ENCODE peak calls at places on chromosomes 1 and 21, in five cellular contexts. One of them, this sample, is unnamed. For H3K36me3, the result is how much of the 10 kb centered on the place peaks cover.

GRCh38 chr21:45078877-45079281 is 4.5 kb downstream of the ADARB1 start:
- DNase-seq in aorta: peak
- DNase-seq in left ventricle myocardium inferior: no peak
- DNase-seq in heart left ventricle: no peak
- DNase-seq in endothelial cell of umbilical vein: no peak
- DNase-seq in this sample: peak

GRCh38 chr1:183871568-183871967 is 66.6 kb downstream of the RGL1 start:
- DNase-seq in aorta: no peak
- DNase-seq in left ventricle myocardium inferior: no peak
- DNase-seq in heart left ventricle: no peak
- DNase-seq in endothelial cell of umbilical vein: no peak
- DNase-seq in this sample: no peak

GRCh38 chr21:44489962-44490361 is 34.7 kb downstream of the LRRC3 start:
- DNase-seq in aorta: no peak
- DNase-seq in left ventricle myocardium inferior: no peak
- DNase-seq in heart left ventricle: no peak
- DNase-seq in endothelial cell of umbilical vein: no peak
- DNase-seq in this sample: no peak

GRCh38 chr1:227947425-227947677 is 381 bp downstream of the WNT9A start:
- DNase-seq in aorta: no peak
- DNase-seq in left ventricle myocardium inferior: no peak
- DNase-seq in heart left ventricle: no peak
- DNase-seq in endothelial cell of umbilical vein: peak
- DNase-seq in this sample: no peak

GRCh38 chr1:62213075-62213914 is 18.6 kb downstream of the L1TD1 start:
- DNase-seq in aorta: no peak
- DNase-seq in left ventricle myocardium inferior: no peak
- DNase-seq in heart left ventricle: no peak
- DNase-seq in endothelial cell of umbilical vein: no peak
- DNase-seq in this sample: no peak

GRCh38 chr1:80640978-80641377 is 1159.8 kb upstream of the ADGRL2 start:
- DNase-seq in aorta: no peak
- DNase-seq in left ventricle myocardium inferior: no peak
- DNase-seq in heart left ventricle: no peak
- DNase-seq in endothelial cell of umbilical vein: no peak
- DNase-seq in this sample: no peak

GRCh38 chr1:60436148-60436547 is 362.6 kb upstream of the C1orf87 start:
- DNase-seq in aorta: no peak
- DNase-seq in left ventricle myocardium inferior: no peak
- DNase-seq in heart left ventricle: no peak
- DNase-seq in endothelial cell of umbilical vein: no peak
- DNase-seq in this sample: no peak

GRCh38 chr1:69585666-69586065 is 17.9 kb downstream of the LRRC7 start:
- DNase-seq in aorta: no peak
- DNase-seq in left ventricle myocardium inferior: no peak
- DNase-seq in heart left ventricle: no peak
- DNase-seq in endothelial cell of umbilical vein: no peak
- DNase-seq in this sample: no peak

GRCh38 chr1:113275691-113276090 is 114.6 kb upstream of the MAGI3 start:
- DNase-seq in aorta: no peak
- DNase-seq in left ventricle myocardium inferior: no peak
- DNase-seq in heart left ventricle: no peak
- DNase-seq in endothelial cell of umbilical vein: no peak
- DNase-seq in this sample: no peak

GRCh38 chr21:45786660-45787059 is 143.1 kb downstream of the PCBP3 start:
- DNase-seq in aorta: no peak
- DNase-seq in left ventricle myocardium inferior: no peak
- DNase-seq in heart left ventricle: no peak
- DNase-seq in endothelial cell of umbilical vein: no peak
- DNase-seq in this sample: no peak

GRCh38 chr21:17257784-17258183 is 255.1 kb upstream of the CXADR start:
- DNase-seq in aorta: no peak
- DNase-seq in left ventricle myocardium inferior: no peak
- DNase-seq in heart left ventricle: no peak
- DNase-seq in endothelial cell of umbilical vein: no peak
- DNase-seq in this sample: no peak

GRCh38 chr1:81650741-81651140 is 150.0 kb upstream of the ADGRL2 start:
- DNase-seq in aorta: no peak
- DNase-seq in left ventricle myocardium inferior: no peak
- DNase-seq in heart left ventricle: no peak
- DNase-seq in endothelial cell of umbilical vein: no peak
- DNase-seq in this sample: no peak

GRCh38 chr1:155910621-155911121 is 478 bp downstream of the RIT1 start:
- DNase-seq in aorta: no peak
- DNase-seq in left ventricle myocardium inferior: no peak
- DNase-seq in heart left ventricle: no peak
- DNase-seq in endothelial cell of umbilical vein: peak
- DNase-seq in this sample: peak
- H3K36me3 ChIP-seq in aorta: under half
- H3K36me3 ChIP-seq in left ventricle myocardium inferior: half or more
- H3K36me3 ChIP-seq in heart left ventricle: under half
- H3K36me3 ChIP-seq in endothelial cell of umbilical vein: under half
- H3K36me3 ChIP-seq in this sample: half or more

DNA sequence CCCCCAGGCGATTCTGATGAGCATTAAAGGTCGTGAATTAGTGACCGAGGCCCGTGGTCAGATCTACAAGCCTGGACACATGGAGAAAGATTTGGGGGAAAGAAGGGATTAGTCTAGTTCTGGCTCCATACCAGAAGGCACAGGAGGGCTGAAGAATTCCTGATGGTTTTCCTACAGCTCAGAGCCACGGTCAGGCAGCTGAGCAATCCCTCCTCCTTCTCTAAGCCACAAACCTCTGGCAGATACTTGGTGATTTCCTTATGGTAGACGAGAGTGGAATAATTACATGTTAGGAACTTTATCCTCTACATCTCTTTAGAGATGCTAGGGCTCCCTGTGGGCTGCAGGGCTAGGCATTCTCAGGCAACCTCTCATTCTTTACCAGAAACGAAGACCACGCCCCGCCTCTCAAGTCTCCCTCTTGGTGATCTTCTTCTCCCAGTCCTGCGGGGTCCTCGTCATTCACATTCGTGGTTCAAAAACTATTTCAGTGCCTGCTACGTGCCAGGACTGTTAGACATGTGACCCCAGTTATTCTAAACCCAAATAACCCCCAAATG is 20.5 kb upstream of the ZBTB18 start:
- DNase-seq in aorta: no peak
- DNase-seq in left ventricle myocardium inferior: no peak
- DNase-seq in heart left ventricle: no peak
- DNase-seq in endothelial cell of umbilical vein: no peak
- DNase-seq in this sample: no peak
- H3K36me3 ChIP-seq in aorta: under half
- H3K36me3 ChIP-seq in left ventricle myocardium inferior: under half
- H3K36me3 ChIP-seq in heart left ventricle: under half
- H3K36me3 ChIP-seq in endothelial cell of umbilical vein: under half
- H3K36me3 ChIP-seq in this sample: under half

DNA sequence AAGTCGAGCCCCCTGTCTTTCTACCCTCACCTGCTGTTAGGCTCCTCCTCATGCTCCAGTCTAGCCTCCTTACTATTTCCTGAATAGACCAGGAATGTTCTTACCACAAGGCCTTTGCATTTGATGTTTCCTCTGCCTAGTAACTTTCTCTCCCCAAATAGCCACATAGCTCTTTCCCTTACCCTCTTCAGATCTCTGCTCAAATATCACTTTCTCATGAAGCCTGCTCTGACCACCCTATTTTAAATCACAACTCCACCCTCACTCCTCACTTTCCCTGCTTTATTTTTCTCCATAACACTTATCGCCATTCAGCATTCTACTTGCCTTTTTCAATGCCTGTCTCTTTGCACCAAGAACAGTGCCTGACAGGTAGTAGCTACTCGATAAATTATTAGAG is 6.6 kb upstream of the CDCA8 start:
- DNase-seq in aorta: no peak
- DNase-seq in left ventricle myocardium inferior: no peak
- DNase-seq in heart left ventricle: no peak
- DNase-seq in endothelial cell of umbilical vein: no peak
- DNase-seq in this sample: no peak
- H3K36me3 ChIP-seq in aorta: under half
- H3K36me3 ChIP-seq in left ventricle myocardium inferior: half or more
- H3K36me3 ChIP-seq in heart left ventricle: under half
- H3K36me3 ChIP-seq in endothelial cell of umbilical vein: under half
- H3K36me3 ChIP-seq in this sample: under half

GRCh38 chr21:33421713-33422393 is 18.6 kb downstream of the IFNGR2 start:
- DNase-seq in aorta: no peak
- DNase-seq in left ventricle myocardium inferior: no peak
- DNase-seq in heart left ventricle: no peak
- DNase-seq in endothelial cell of umbilical vein: no peak
- DNase-seq in this sample: no peak
- H3K36me3 ChIP-seq in aorta: under half
- H3K36me3 ChIP-seq in left ventricle myocardium inferior: half or more
- H3K36me3 ChIP-seq in heart left ventricle: under half
- H3K36me3 ChIP-seq in endothelial cell of umbilical vein: under half
- H3K36me3 ChIP-seq in this sample: half or more

GRCh38 chr1:12245733-12246132 is 15.9 kb downstream of the VPS13D start:
- DNase-seq in aorta: no peak
- DNase-seq in left ventricle myocardium inferior: no peak
- DNase-seq in heart left ventricle: no peak
- DNase-seq in endothelial cell of umbilical vein: no peak
- DNase-seq in this sample: no peak
- H3K36me3 ChIP-seq in aorta: under half
- H3K36me3 ChIP-seq in left ventricle myocardium inferior: half or more
- H3K36me3 ChIP-seq in heart left ventricle: under half
- H3K36me3 ChIP-seq in endothelial cell of umbilical vein: under half
- H3K36me3 ChIP-seq in this sample: under half

GRCh38 chr1:67768480-67768879 is 64.8 kb downstream of the GNG12 start:
- DNase-seq in aorta: no peak
- DNase-seq in left ventricle myocardium inferior: no peak
- DNase-seq in heart left ventricle: no peak
- DNase-seq in endothelial cell of umbilical vein: no peak
- DNase-seq in this sample: no peak
- H3K36me3 ChIP-seq in aorta: under half
- H3K36me3 ChIP-seq in left ventricle myocardium inferior: under half
- H3K36me3 ChIP-seq in heart left ventricle: under half
- H3K36me3 ChIP-seq in endothelial cell of umbilical vein: under half
- H3K36me3 ChIP-seq in this sample: under half